ENCODE peak calls at places on chromosomes 3 and 15, in nine cellular contexts. D is activated B cell treated with CpG ODN at 0.5 μM for 24 hours, P is right lobe of liver, U is Panc1, O is cardiac fibroblast, Y is foreskin keratinocyte, M is WTC11, Q is colonic mucosa, S is AG04449. X is an unnamed sample.

GRCh38 chr3:42750834-42751233 is 22.2 kb downstream of the CCDC13 start:
- DNase-seq in D (no peak), P (no peak), U (no peak), O (no peak), Y (no peak), M (no peak), Q (no peak), S (no peak), X (no peak)

GRCh38 chr3:179149239-179149887 is 1.2 kb downstream of the PIK3CA start:
- DNase-seq in D (peak), P (no peak), U (no peak), O (peak), Y (no peak), M (no peak), Q (peak), S (no peak), X (peak)

GRCh38 chr3:185724761-185725160 is 100.1 kb downstream of the IGF2BP2 start:
- DNase-seq in D (no peak), P (no peak), U (no peak), O (peak), Y (no peak), M (peak), Q (no peak), S (no peak), X (no peak)

GRCh38 chr3:104316118-104316517 is 1050.6 kb upstream of the ALCAM start:
- DNase-seq in D (no peak), P (no peak), U (no peak), O (no peak), Y (peak), M (no peak), Q (no peak), S (no peak), X (no peak)

GRCh38 chr3:83065861-83066260 is 1304.4 kb upstream of the GBE1 start:
- DNase-seq in D (no peak), P (no peak), U (no peak), O (no peak), Y (no peak), M (no peak), Q (no peak), S (no peak), X (no peak)

GRCh38 chr15:65638681-65639089 is 16.9 kb downstream of the SLC24A1 start:
- DNase-seq in D (no peak), P (no peak), U (peak), O (peak), Y (peak), M (no peak), Q (peak), S (peak), X (peak)

GRCh38 chr15:31024330-31024729 is 32.9 kb upstream of the MTMR10 start:
- DNase-seq in D (no peak), P (no peak), U (no peak), O (peak), Y (peak), M (peak), Q (no peak), S (peak), X (peak)

GRCh38 chr15:95368211-95368610 is 962.3 kb upstream of the NR2F2 start:
- DNase-seq in D (no peak), P (no peak), U (no peak), O (peak), Y (no peak), M (no peak), Q (no peak), S (no peak), X (no peak)

GRCh38 chr3:104102386-104102785 is 1264.3 kb upstream of the ALCAM start:
- DNase-seq in D (no peak), P (peak), U (peak), O (peak), Y (peak), M (no peak), Q (no peak), S (no peak), X (peak)

GRCh38 chr3:52084954-52085730 is 28.8 kb upstream of the DUSP7 start:
- DNase-seq in D (no peak), P (no peak), U (no peak), O (no peak), Y (no peak), M (peak), Q (no peak), S (no peak), X (no peak)

GRCh38 chr15:47196057-47196456 is 521.2 kb upstream of the SEMA6D start:
- DNase-seq in D (no peak), P (peak), U (peak), O (peak), Y (peak), M (peak), Q (peak), S (peak), X (peak)

GRCh38 chr15:44541282-44541958 is 4.5 kb downstream of the EIF3J start:
- DNase-seq in D (no peak), P (no peak), U (no peak), O (peak), Y (peak), M (no peak), Q (no peak), S (peak), X (no peak)

GRCh38 chr15:33209575-33210519 is 15.3 kb upstream of the FMN1 start:
- DNase-seq in D (no peak), P (no peak), U (no peak), O (no peak), Y (no peak), M (no peak), Q (no peak), S (no peak), X (no peak)

GRCh38 chr15:56496635-56497034 is 31.7 kb upstream of the MNS1 start:
- DNase-seq in D (no peak), P (no peak), U (peak), O (peak), Y (peak), M (no peak), Q (no peak), S (peak), X (peak)

GRCh38 chr3:40016391-40016790 is 207.0 kb downstream of the MYRIP start:
- DNase-seq in D (no peak), P (no peak), U (no peak), O (no peak), Y (no peak), M (peak), Q (no peak), S (no peak), X (no peak)

GRCh38 chr3:133934073-133934970 is 38.6 kb upstream of the RAB6B start:
- DNase-seq in D (no peak), P (no peak), U (no peak), O (no peak), Y (no peak), M (no peak), Q (peak), S (no peak), X (peak)

GRCh38 chr3:190495796-190496195 is 18.1 kb upstream of the IL1RAP start:
- DNase-seq in D (no peak), P (no peak), U (no peak), O (no peak), Y (no peak), M (no peak), Q (no peak), S (no peak), X (no peak)

GRCh38 chr3:19808834-19809233 is 125.2 kb downstream of the EFHB start:
- DNase-seq in D (no peak), P (no peak), U (no peak), O (no peak), Y (no peak), M (no peak), Q (no peak), S (no peak), X (no peak)

GRCh38 chr15:85407421-85408269 is 27.2 kb downstream of the AKAP13 start:
- DNase-seq in D (no peak), P (no peak), U (no peak), O (peak), Y (peak), M (no peak), Q (peak), S (peak), X (peak)

GRCh38 chr3:3664916-3665315 is 134.3 kb upstream of the LRRN1 start:
- DNase-seq in D (no peak), P (no peak), U (no peak), O (no peak), Y (peak), M (no peak), Q (no peak), S (no peak), X (peak)

GRCh38 chr15:25240461-25241021 is 198.3 kb downstream of the UBE3A start:
- DNase-seq in D (no peak), P (peak), U (no peak), O (no peak), Y (no peak), M (no peak), Q (no peak), S (no peak), X (no peak)

GRCh38 chr15:29822100-29822684 is at the start of gene TJP1:
- DNase-seq in D (no peak), P (peak), U (no peak), O (peak), Y (no peak), M (peak), Q (peak), S (no peak), X (peak)

GRCh38 chr15:77985931-77986480 is 91.5 kb downstream of the TBC1D2B start:
- DNase-seq in D (no peak), P (no peak), U (no peak), O (no peak), Y (no peak), M (no peak), Q (no peak), S (no peak), X (no peak)

GRCh38 chr3:42010530-42010929 is 48.6 kb upstream of the ULK4 start:
- DNase-seq in D (no peak), P (no peak), U (no peak), O (no peak), Y (no peak), M (no peak), Q (peak), S (no peak), X (no peak)

GRCh38 chr3:53286727-53287412 is 31.0 kb upstream of the TKT start:
- DNase-seq in D (no peak), P (no peak), U (no peak), O (peak), Y (no peak), M (peak), Q (no peak), S (no peak), X (no peak)

GRCh38 chr15:99384992-99385669 is 133.8 kb downstream of the LRRC28 start:
- DNase-seq in D (no peak), P (peak), U (no peak), O (no peak), Y (no peak), M (peak), Q (no peak), S (no peak), X (no peak)
- TF ChIP-seq CTCF in D (no peak), P (no peak), U (no peak), O (peak), Y (no peak), M (no peak), Q (no peak), S (no peak), X (no peak)

DNA sequence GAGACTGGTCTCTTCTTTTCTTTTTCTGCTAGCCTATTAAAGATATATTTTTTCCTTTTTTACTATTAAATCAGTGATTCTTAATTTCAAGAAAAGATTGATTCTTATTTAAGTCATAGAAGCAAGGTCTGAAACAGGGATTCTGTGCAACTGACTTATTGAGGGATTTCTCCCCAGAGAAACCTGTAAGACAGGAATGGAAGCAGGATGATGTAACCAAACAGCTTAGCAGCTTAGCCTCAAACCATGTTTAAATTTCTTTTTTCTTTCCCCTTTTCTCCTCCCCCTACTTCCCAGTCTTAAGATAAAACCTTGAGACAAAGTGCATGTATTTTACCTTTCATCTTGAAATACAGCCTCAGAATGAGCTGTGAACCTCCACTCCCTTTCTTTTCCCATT is 322.8 kb downstream of the NEK10 start:
- DNase-seq in D (no peak), P (no peak), U (no peak), O (no peak), Y (no peak), M (no peak), Q (no peak), S (no peak), X (peak)
- TF ChIP-seq CTCF in D (no peak), P (no peak), U (no peak), O (no peak), Y (no peak), M (no peak), Q (no peak), S (no peak), X (no peak)

GRCh38 chr15:69836526-69837230 is 261.0 kb downstream of the TLE3 start:
- DNase-seq in D (no peak), P (no peak), U (no peak), O (no peak), Y (no peak), M (no peak), Q (no peak), S (no peak), X (no peak)
- TF ChIP-seq CTCF in D (no peak), P (no peak), U (no peak), O (no peak), Y (no peak), M (no peak), Q (no peak), S (no peak), X (no peak)

GRCh38 chr3:148128136-148128535 is 569.6 kb upstream of the AGTR1 start:
- DNase-seq in D (no peak), P (no peak), U (no peak), O (no peak), Y (no peak), M (no peak), Q (no peak), S (no peak), X (no peak)
- TF ChIP-seq CTCF in D (no peak), P (no peak), U (no peak), O (no peak), Y (no peak), M (no peak), Q (no peak), S (no peak), X (no peak)

GRCh38 chr15:92891533-92892200 is 8.5 kb upstream of the CHD2 start:
- DNase-seq in D (no peak), P (no peak), U (no peak), O (no peak), Y (no peak), M (no peak), Q (no peak), S (no peak), X (no peak)
- TF ChIP-seq CTCF in D (no peak), P (no peak), U (no peak), O (no peak), Y (no peak), M (no peak), Q (no peak), S (no peak), X (no peak)

GRCh38 chr3:15601046-15601398 is 347 bp downstream of the HACL1 start:
- DNase-seq in D (no peak), P (no peak), U (no peak), O (no peak), Y (no peak), M (no peak), Q (no peak), S (no peak), X (no peak)

GRCh38 chr3:15602146-15602536 is 596 bp downstream of the BTD start:
- DNase-seq in D (no peak), P (no peak), U (no peak), O (no peak), Y (no peak), M (no peak), Q (no peak), S (no peak), X (no peak)

GRCh38 chr3:15595955-15596354 is 5.4 kb downstream of the HACL1 start:
- DNase-seq in D (no peak), P (no peak), U (no peak), O (no peak), Y (no peak), M (no peak), Q (no peak), S (no peak), X (no peak)

GRCh38 chr3:15606434-15606891 is 4.9 kb downstream of the BTD start:
- DNase-seq in D (no peak), P (no peak), U (no peak), O (peak), Y (no peak), M (no peak), Q (peak), S (no peak), X (no peak)

DNA sequence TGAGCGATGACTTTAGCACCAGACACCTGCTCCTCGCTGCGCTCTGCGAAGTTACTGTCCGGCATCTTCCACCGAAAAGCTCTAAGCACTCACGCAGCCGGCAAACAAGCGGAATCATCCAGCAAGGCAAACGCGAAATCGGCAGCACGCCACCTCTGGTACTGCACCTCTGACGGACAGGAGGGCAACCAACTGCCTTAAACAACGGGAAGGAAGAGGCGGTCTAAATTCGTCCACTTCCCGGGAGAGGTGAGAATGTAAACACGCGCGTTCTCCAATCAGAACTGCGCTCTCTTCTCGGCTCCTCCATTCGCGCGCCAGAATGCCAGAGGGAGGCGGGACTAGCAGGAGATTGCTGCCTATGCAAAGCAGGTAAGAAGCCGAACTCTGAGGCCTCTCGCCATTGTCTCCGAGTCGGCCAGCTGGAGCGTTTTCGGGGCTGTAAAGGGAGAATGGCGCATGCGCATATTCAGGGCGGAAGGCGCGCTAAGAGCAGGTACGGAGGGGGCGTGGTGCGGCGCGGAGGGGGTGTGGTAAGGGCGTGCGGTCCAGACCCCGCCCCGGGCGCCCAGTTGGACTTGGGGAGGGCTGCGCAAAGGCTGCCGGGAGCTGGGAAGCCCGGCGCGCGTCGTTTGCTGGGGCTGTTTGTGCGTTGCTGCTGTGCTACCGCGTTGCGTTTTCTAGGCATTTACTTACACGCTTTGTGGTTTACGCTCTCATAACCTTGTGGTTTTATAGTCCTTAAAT is at the start of the genes BTD and HACL1:
- DNase-seq in D (peak), P (peak), U (peak), O (peak), Y (peak), M (peak), Q (peak), S (peak), X (peak)
- TF ChIP-seq CTCF in D (no peak), P (peak), U (no peak), O (peak), Y (peak), M (no peak), Q (peak), S (peak), X (no peak)

DNA sequence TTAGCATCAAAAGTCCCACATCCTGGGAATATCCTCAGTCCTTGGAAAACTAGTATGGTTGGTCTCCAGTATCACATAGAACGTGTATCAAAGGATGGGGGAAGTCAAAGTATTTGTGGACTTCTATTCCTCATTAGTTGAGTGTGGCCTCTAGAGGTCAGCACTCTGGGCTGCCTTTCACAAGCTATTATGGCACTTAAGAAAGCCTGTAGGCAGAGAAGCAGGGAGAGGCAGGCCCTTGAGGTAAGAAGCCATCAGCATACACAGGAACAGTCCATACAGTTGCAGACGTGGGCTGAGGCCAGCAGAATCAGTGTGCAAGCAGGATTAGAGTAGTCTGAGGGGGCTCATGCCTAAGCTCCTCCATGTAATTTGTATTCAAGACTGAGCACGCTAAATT is 341.7 kb downstream of the CLSTN2 start:
- DNase-seq in D (no peak), P (no peak), U (peak), O (peak), Y (no peak), M (peak), Q (no peak), S (no peak), X (peak)
- TF ChIP-seq CTCF in D (no peak), P (peak), U (peak), O (no peak), Y (peak), M (no peak), Q (no peak), S (peak), X (no peak)